ENCODE peak calls at places on chromosomes 16 and 17, in seven cellular contexts. J is CD8-positive, alpha-beta memory T cell; M is OCI-LY7; S is heart left ventricle; D is psoas muscle; K is SJCRH30; E is endothelial cell of umbilical vein. L is an unnamed sample.
A peak's percentile ranks its signal among the peaks of the same experiment; 100 is the strongest.

GRCh38 chr17:36148559-36149295 is 27.7 kb downstream of the TBC1D3B start:
- DNase-seq in M (peak; percentile 75), J (peak; percentile 67), E (peak; percentile 67), S (peak; percentile 84), K (peak; percentile 75), D (peak; percentile 67), L (peak; percentile 80)

GRCh38 chr17:65055280-65055707 is 1.2 kb downstream of the GNA13 start:
- DNase-seq in M (peak; percentile 52), D (no peak), E (no peak), J (no peak), S (no peak), K (no peak), L (no peak)

GRCh38 chr16:50234771-50235556 is 31.4 kb upstream of the ADCY7 start:
- DNase-seq in E (no peak), M (no peak), J (no peak), S (no peak), D (no peak), K (no peak), L (no peak)

GRCh38 chr17:42568341-42569111 is 1.6 kb downstream of the MLX start:
- DNase-seq in E (no peak), D (no peak), M (no peak), J (no peak), S (peak; percentile 33), K (no peak), L (no peak)

GRCh38 chr16:80176114-80176513 is 364.7 kb upstream of the DYNLRB2 start:
- DNase-seq in S (no peak), M (no peak), E (no peak), D (no peak), J (no peak), K (no peak), L (no peak)

GRCh38 chr17:74527081-74527480 is 4.2 kb downstream of the CD300LB start:
- DNase-seq in E (no peak), M (no peak), S (no peak), D (no peak), K (no peak), J (no peak), L (no peak)

GRCh38 chr17:61586031-61586566 is 4.9 kb downstream of the NACA2 start:
- DNase-seq in J (no peak), E (no peak), S (no peak), K (no peak), D (no peak), M (no peak), L (no peak)

GRCh38 chr17:60165976-60166375 is 16.2 kb downstream of the CA4 start:
- DNase-seq in J (no peak), E (no peak), K (peak; percentile 49), M (no peak), D (no peak), S (no peak), L (no peak)

GRCh38 chr17:47802341-47803022 is 19.1 kb downstream of the OSBPL7 start:
- DNase-seq in J (peak; percentile 40), K (peak; percentile 89), E (peak; percentile 36), D (no peak), S (no peak), M (peak; percentile 81), L (no peak)

GRCh38 chr16:10982430-10983174 is 38.2 kb downstream of the CLEC16A start:
- DNase-seq in S (no peak), M (peak; percentile 25), D (peak; percentile 56), E (peak; percentile 29), K (no peak), J (no peak), L (peak; percentile 56)

GRCh38 chr17:69179227-69179952 is 37.7 kb upstream of the ABCA6 start:
- DNase-seq in D (no peak), E (no peak), K (no peak), S (no peak), M (no peak), J (no peak), L (no peak)

GRCh38 chr16:27326251-27326650 is 12.5 kb downstream of the IL4R start:
- DNase-seq in D (no peak), J (no peak), S (no peak), M (no peak), E (no peak), K (no peak), L (no peak)

GRCh38 chr17:64385187-64386083 is 5.2 kb downstream of the PECAM1 start:
- DNase-seq in M (no peak), K (peak; percentile 43), S (peak; percentile 73), E (peak; percentile 96), D (peak; percentile 67), J (peak; percentile 26), L (peak; percentile 82)

GRCh38 chr17:78242024-78242742 is 10.8 kb downstream of the TMEM235 start:
- DNase-seq in E (no peak), S (no peak), J (no peak), D (no peak), M (peak; percentile 92), K (no peak), L (no peak)

GRCh38 chr17:8473451-8474192 is 37.9 kb downstream of the NDEL1 start:
- DNase-seq in M (no peak), J (no peak), E (no peak), K (no peak), D (no peak), S (no peak), L (no peak)

GRCh38 chr16:10817963-10818941 is at the start of gene TVP23A:
- DNase-seq in E (no peak), J (no peak), D (no peak), K (no peak), M (no peak), S (no peak), L (no peak)

GRCh38 chr16:23826528-23827244 is 9.1 kb upstream of the PRKCB start:
- DNase-seq in D (no peak), J (no peak), S (no peak), E (no peak), M (peak; percentile 71), K (no peak), L (no peak)

GRCh38 chr16:81873843-81874752 is 95.0 kb downstream of the PLCG2 start:
- DNase-seq in E (peak; percentile 63), D (peak; percentile 41), M (peak; percentile 81), S (no peak), K (peak; percentile 45), J (peak; percentile 28), L (no peak)

GRCh38 chr16:73546351-73546845 is 498.5 kb upstream of the ZFHX3 start:
- DNase-seq in K (no peak), E (no peak), J (no peak), D (no peak), S (no peak), M (no peak), L (no peak)

GRCh38 chr17:3859895-3860294 is 13.8 kb upstream of the NCBP3 start:
- DNase-seq in D (no peak), J (no peak), S (no peak), E (no peak), M (no peak), K (no peak), L (no peak)

GRCh38 chr17:6868579-6868978 is 37.0 kb upstream of the TEKT1 start:
- DNase-seq in M (no peak), D (no peak), J (no peak), K (no peak), E (no peak), S (no peak), L (no peak)

GRCh38 chr16:27762441-27762840 is 212.5 kb downstream of the KATNIP start:
- DNase-seq in E (no peak), M (no peak), K (no peak), S (no peak), J (no peak), D (no peak), L (no peak)

GRCh38 chr16:19086322-19087199 is 19.1 kb downstream of the COQ7 start:
- DNase-seq in M (peak; percentile 78), S (peak; percentile 94), D (peak; percentile 85), E (peak; percentile 95), K (peak; percentile 97), J (peak; percentile 63), L (peak; percentile 83)
- H3K27ac ChIP-seq in M (no peak overlapping the region), S (no peak overlapping the region), D (no peak overlapping the region), E (peak overlapping the region; percentile 61), K (peak overlapping the region; percentile 19), J (no peak overlapping the region), L (no peak overlapping the region)

GRCh38 chr17:83203472-83204221 is 124.2 kb downstream of the METRNL start:
- DNase-seq in M (no peak), S (peak; percentile 64), K (no peak), J (no peak), E (peak; percentile 23), D (peak; percentile 18), L (peak; percentile 45)

GRCh38 chr17:83201206-83202001 is 122.0 kb downstream of the METRNL start:
- DNase-seq in D (peak; percentile 6), K (no peak), M (no peak), S (no peak), J (no peak), E (no peak), L (peak; percentile 18)

GRCh38 chr17:83203073-83203471 is 123.7 kb downstream of the METRNL start:
- DNase-seq in M (no peak), E (peak; percentile 19), S (peak; percentile 79), J (no peak), D (peak; percentile 72), K (no peak), L (peak; percentile 91)

GRCh38 chr17:83200746-83201145 is 121.3 kb downstream of the METRNL start:
- DNase-seq in S (peak; percentile 71), M (no peak), D (peak; percentile 23), E (no peak), J (no peak), K (no peak), L (peak; percentile 78)

GRCh38 chr17:83202002-83203000 is 122.9 kb downstream of the METRNL start:
- DNase-seq in D (no peak), E (no peak), J (no peak), M (no peak), K (no peak), S (no peak), L (peak; percentile 17)
- H3K4me1 ChIP-seq in D (peaks cover 26% of the 10 kb centered on the region), E (no peaks in the 10 kb centered on the region), J (peaks cover 37% of the 10 kb centered on the region), M (peaks cover 30% of the 10 kb centered on the region), K (peaks cover 22% of the 10 kb centered on the region), S (no peaks in the 10 kb centered on the region), L (peaks cover 39% of the 10 kb centered on the region)

GRCh38 chr16:2186064-2186463 is 10.3 kb downstream of the CASKIN1 start:
- DNase-seq in K (no peak), M (no peak), D (no peak), E (no peak), J (no peak), S (no peak), L (no peak)
- H3K27ac ChIP-seq in K (no peak overlapping the region), M (no peak overlapping the region), D (no peak overlapping the region), E (no peak overlapping the region), J (no peak overlapping the region), S (no peak overlapping the region), L (no peak overlapping the region)

DNA sequence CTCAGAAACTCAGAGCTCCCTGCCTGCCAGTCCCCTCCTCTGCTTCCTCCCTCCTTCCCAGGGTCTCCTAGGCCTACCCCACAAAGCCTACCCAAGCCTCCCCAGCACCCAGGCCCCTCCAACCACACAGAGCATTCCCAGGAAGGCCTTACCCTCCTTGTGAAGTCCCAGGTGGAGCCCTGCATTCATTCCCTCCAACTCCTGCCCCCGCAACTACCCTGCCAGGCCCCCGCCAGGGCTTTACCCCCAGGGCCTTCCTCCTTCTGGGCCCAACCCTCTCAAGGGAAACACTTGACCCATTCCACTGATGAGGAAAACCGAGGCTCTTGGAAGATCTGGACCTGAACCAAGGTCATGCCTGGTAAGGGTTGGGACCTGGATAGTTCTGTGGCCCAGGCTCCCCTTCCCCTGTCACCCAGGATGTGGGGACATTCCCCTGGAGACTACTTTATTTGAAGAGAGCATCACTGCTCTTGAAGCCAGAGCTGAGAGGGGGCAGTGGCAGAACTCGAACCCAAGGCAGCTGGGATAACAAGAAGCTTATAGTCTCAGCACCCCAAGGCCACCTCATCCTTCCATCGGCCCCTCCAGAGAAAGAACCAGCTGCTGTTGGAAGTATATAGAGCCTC is 12.5 kb downstream of the PLLP start:
- DNase-seq in J (no peak), E (no peak), K (no peak), S (peak; percentile 35), D (no peak), M (no peak), L (no peak)
- H3K4me1 ChIP-seq in J (peaks cover 29% of the 10 kb centered on the region), E (peaks cover 7% of the 10 kb centered on the region), K (peaks cover 8% of the 10 kb centered on the region), S (peaks cover 2% of the 10 kb centered on the region), D (no peaks in the 10 kb centered on the region), M (no peaks in the 10 kb centered on the region), L (no peaks in the 10 kb centered on the region)